ENCODE peak calls at places on chromosomes 7 and 10, in seven cellular contexts. I, X, T, C, N, B and O are unnamed samples. For H3K4me1 and H3K27me3, the result is how much of the 10 kb centered on the place peaks cover.

GRCh38 chr10:112783653-112784426 is 166.2 kb upstream of the TCF7L2 start:
- DNase-seq in I (peak), X (no peak), T (peak), C (no peak), N (no peak), B (no peak), O (no peak)

GRCh38 chr10:125023269-125023668 is 81.3 kb downstream of the ZRANB1 start:
- DNase-seq in I (no peak), X (peak), T (no peak), C (no peak), N (no peak), B (no peak), O (no peak)

GRCh38 chr10:132774905-132775863 is 10.8 kb downstream of the NKX6-2 start:
- DNase-seq in I (no peak), X (no peak), T (no peak), C (no peak), N (no peak), B (no peak), O (no peak)

GRCh38 chr7:159027091-159027802 is 117.4 kb downstream of the VIPR2 start:
- DNase-seq in I (no peak), X (no peak), T (no peak), C (no peak), N (no peak), B (no peak), O (no peak)

GRCh38 chr10:76190871-76191270 is 759.4 kb downstream of the LRMDA start:
- DNase-seq in I (no peak), X (no peak), T (no peak), C (no peak), N (no peak), B (no peak), O (no peak)

GRCh38 chr10:34403512-34403911 is 411.6 kb downstream of the PARD3 start:
- DNase-seq in I (no peak), X (no peak), T (no peak), C (peak), N (no peak), B (no peak), O (no peak)

GRCh38 chr7:80213814-80214213 is 79.2 kb downstream of the GNAI1 start:
- DNase-seq in I (no peak), X (no peak), T (no peak), C (no peak), N (no peak), B (no peak), O (no peak)

GRCh38 chr10:49303711-49304110 is 4.7 kb downstream of the C10orf71 start:
- DNase-seq in I (no peak), X (no peak), T (no peak), C (no peak), N (no peak), B (no peak), O (no peak)

GRCh38 chr10:126075009-126075408 is 178.6 kb downstream of the FANK1 start:
- DNase-seq in I (no peak), X (no peak), T (no peak), C (no peak), N (no peak), B (no peak), O (no peak)

GRCh38 chr7:76292206-76292573 is 10.3 kb upstream of the HSPB1 start:
- DNase-seq in I (peak), X (peak), T (peak), C (no peak), N (no peak), B (no peak), O (no peak)

GRCh38 chr10:35639651-35640311 is 2.3 kb downstream of the FZD8 start:
- DNase-seq in I (peak), X (peak), T (peak), C (peak), N (peak), B (no peak), O (no peak)

GRCh38 chr7:31192996-31193395 is 140.9 kb downstream of the ADCYAP1R1 start:
- DNase-seq in I (peak), X (peak), T (peak), C (peak), N (peak), B (peak), O (peak)

GRCh38 chr7:1021931-1022330 is 22.4 kb upstream of the GPR146 start:
- DNase-seq in I (no peak), X (peak), T (no peak), C (no peak), N (no peak), B (no peak), O (no peak)

GRCh38 chr7:30851651-30852359 is 59.8 kb upstream of the AQP1 start:
- DNase-seq in I (no peak), X (no peak), T (peak), C (no peak), N (no peak), B (no peak), O (no peak)

GRCh38 chr10:94224656-94225055 is 138.1 kb downstream of the NOC3L start:
- DNase-seq in I (no peak), X (no peak), T (peak), C (peak), N (no peak), B (peak), O (no peak)

GRCh38 chr10:84944187-84944586 is 615.8 kb downstream of the CCSER2 start:
- DNase-seq in I (no peak), X (no peak), T (no peak), C (no peak), N (no peak), B (no peak), O (no peak)

GRCh38 chr10:624605-625334 is 64.7 kb downstream of the DIP2C start:
- DNase-seq in I (peak), X (peak), T (peak), C (peak), N (peak), B (peak), O (no peak)

GRCh38 chr10:60238408-60239100 is 151.1 kb downstream of the ANK3 start:
- DNase-seq in I (no peak), X (no peak), T (peak), C (peak), N (peak), B (peak), O (peak)

GRCh38 chr7:4271716-4272015 is 410.4 kb upstream of the FOXK1 start:
- DNase-seq in I (no peak), X (no peak), T (no peak), C (no peak), N (no peak), B (no peak), O (no peak)

GRCh38 chr7:91565499-91566331 is 301.5 kb downstream of the FZD1 start:
- DNase-seq in I (no peak), X (no peak), T (peak), C (no peak), N (peak), B (no peak), O (no peak)

GRCh38 chr10:31912289-31912688 is 16.3 kb downstream of the ARHGAP12 start:
- DNase-seq in I (no peak), X (no peak), T (peak), C (peak), N (no peak), B (no peak), O (no peak)

GRCh38 chr10:31912898-31913847 is 15.5 kb downstream of the ARHGAP12 start:
- DNase-seq in I (peak), X (peak), T (peak), C (peak), N (no peak), B (no peak), O (no peak)

GRCh38 chr10:31919010-31919409 is 9.6 kb downstream of the ARHGAP12 start:
- DNase-seq in I (no peak), X (no peak), T (no peak), C (no peak), N (no peak), B (no peak), O (no peak)

GRCh38 chr10:31910016-31910415 is 18.6 kb downstream of the ARHGAP12 start:
- DNase-seq in I (no peak), X (no peak), T (no peak), C (no peak), N (no peak), B (no peak), O (no peak)

DNA sequence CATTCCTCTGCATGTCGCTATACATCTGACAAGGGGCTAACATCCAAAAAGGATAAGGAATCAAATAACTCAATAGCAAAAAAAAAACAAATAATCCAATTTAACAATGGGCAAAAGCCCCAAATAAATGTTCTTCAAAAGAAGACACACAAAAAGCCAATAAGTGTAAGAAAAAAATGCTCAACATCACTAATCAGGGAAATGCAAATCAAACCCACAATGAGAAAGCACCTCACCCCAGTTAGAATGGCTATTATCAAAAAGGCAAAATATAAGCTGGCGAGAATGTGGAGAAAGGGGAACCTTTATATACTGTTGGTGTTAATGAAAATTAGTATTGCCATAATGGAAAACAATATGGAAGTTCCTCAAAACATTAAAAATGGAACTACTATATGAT is 14.3 kb downstream of the ARHGAP12 start:
- DNase-seq in I (no peak), X (no peak), T (no peak), C (no peak), N (no peak), B (no peak), O (no peak)
- H3K4me1 ChIP-seq in I (under half), X (under half), T (under half), C (under half), N (under half), B (under half), O (under half)

GRCh38 chr7:143361552-143362125 is 874 bp downstream of the FAM131B start:
- DNase-seq in I (no peak), X (no peak), T (peak), C (no peak), N (no peak), B (no peak), O (no peak)

GRCh38 chr7:143362126-143362961 is at the start of gene FAM131B:
- DNase-seq in I (no peak), X (no peak), T (peak), C (no peak), N (no peak), B (no peak), O (no peak)

GRCh38 chr7:143360788-143361551 is 1.5 kb downstream of the FAM131B start:
- DNase-seq in I (no peak), X (no peak), T (no peak), C (no peak), N (no peak), B (no peak), O (no peak)

GRCh38 chr7:143359769-143360168 is 2.7 kb downstream of the FAM131B start:
- DNase-seq in I (no peak), X (no peak), T (no peak), C (no peak), N (no peak), B (no peak), O (no peak)

GRCh38 chr7:143363011-143363937 is 761 bp upstream of the FAM131B start:
- DNase-seq in I (no peak), X (no peak), T (no peak), C (no peak), N (no peak), B (no peak), O (no peak)
- H3K27me3 ChIP-seq in I (under half), X (under half), T (under half), C (under half), N (under half), B (under half), O (under half)

GRCh38 chr10:79242620-79243152 is 104.6 kb upstream of the PPIF start:
- DNase-seq in I (peak), X (peak), T (peak), C (peak), N (no peak), B (no peak), O (no peak)
- H3K4me3 ChIP-seq in I (peak), X (peak), T (peak), C (peak), N (peak), B (no peak), O (peak)

GRCh38 chr10:114334301-114334700 is 70.0 kb downstream of the AFAP1L2 start:
- DNase-seq in I (no peak), X (no peak), T (no peak), C (no peak), N (no peak), B (no peak), O (no peak)

GRCh38 chr10:114335614-114336013 is 68.7 kb downstream of the AFAP1L2 start:
- DNase-seq in I (no peak), X (no peak), T (no peak), C (no peak), N (no peak), B (no peak), O (no peak)

GRCh38 chr10:114337510-114338462 is 66.5 kb downstream of the AFAP1L2 start:
- DNase-seq in I (no peak), X (no peak), T (no peak), C (no peak), N (peak), B (no peak), O (no peak)

GRCh38 chr10:114340816-114341215 is 63.5 kb downstream of the AFAP1L2 start:
- DNase-seq in I (no peak), X (no peak), T (no peak), C (no peak), N (no peak), B (no peak), O (no peak)

GRCh38 chr10:114336823-114337509 is 67.3 kb downstream of the AFAP1L2 start:
- DNase-seq in I (no peak), X (no peak), T (no peak), C (no peak), N (peak), B (no peak), O (no peak)
- H3K4me1 ChIP-seq in I (under half), X (under half), T (under half), C (under half), N (under half), B (under half), O (under half)

DNA sequence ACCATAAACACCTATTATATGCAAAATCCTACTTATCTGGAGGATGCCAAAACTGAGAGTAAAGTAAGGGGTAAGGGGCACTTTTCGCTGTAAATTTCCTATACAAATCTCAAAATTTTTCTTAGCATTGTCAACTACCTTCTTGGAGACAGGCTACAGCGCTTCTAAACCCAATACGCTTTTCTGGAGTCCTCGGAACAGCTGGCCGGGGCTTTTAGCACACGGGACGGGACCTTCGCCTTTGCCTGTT is 10.4 kb downstream of the TWIST1 start:
- DNase-seq in I (no peak), X (no peak), T (no peak), C (no peak), N (no peak), B (no peak), O (no peak)
- H3K27me3 ChIP-seq in I (under half), X (under half), T (under half), C (under half), N (under half), B (under half), O (half or more)

DNA sequence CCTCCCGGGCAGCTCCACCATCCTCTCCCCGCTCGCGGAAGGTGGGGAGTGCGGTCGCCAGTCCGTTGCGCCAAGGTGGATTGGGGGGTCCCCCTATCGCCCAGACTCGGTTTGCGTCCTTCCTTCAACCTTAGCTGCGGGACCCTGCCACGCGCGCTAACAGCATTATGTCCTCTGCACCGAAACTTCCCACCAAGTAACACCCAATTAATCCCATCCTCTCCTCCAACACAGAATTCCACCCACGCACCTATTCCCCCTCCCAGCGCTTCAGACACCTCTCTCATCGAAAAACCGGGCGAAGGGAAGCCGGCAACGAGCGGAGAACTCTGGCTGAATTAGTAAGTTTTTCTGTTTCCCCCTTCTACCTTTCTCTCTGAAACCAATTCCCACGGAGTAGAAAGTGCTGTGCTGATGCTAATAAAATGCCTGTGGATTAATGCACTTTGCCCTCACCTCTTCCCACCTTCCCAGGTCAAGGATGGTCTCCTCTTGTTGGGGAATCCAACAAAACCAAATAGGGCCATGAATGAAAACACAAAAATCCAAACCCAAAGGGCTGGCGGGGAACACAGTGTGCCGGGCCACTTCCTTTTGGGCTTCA is 940 bp downstream of the HOXA3 start:
- DNase-seq in I (no peak), X (no peak), T (peak), C (no peak), N (no peak), B (no peak), O (no peak)
- H3K4me3 ChIP-seq in I (peak), X (peak), T (peak), C (peak), N (peak), B (peak), O (no peak)